ENCODE peak calls at places on chromosomes 11 and 22, in five cellular contexts. M is CD4-positive, alpha-beta memory T cell; Q is mammary epithelial cell; A is testis; D is heart left ventricle. Z is an unnamed sample.

GRCh38 chr11:17786824-17787525 is 52.4 kb downstream of the KCNC1 start:
- DNase-seq in M (no peak), Q (peak; percentile 85), A (no peak), D (no peak), Z (peak; percentile 70)

GRCh38 chr11:10581481-10582019 is 13.1 kb upstream of the LYVE1 start:
- DNase-seq in M (no peak), Q (peak; percentile 44), A (peak; percentile 28), D (peak; percentile 39), Z (peak; percentile 12)

GRCh38 chr11:23540101-23540561 is 679.9 kb upstream of the CCDC179 start:
- DNase-seq in M (no peak), Q (peak; percentile 32), A (peak; percentile 23), D (no peak), Z (peak; percentile 38)

GRCh38 chr11:111408789-111409727 is 30.0 kb upstream of the POU2AF1 start:
- DNase-seq in M (no peak), Q (peak; percentile 27), A (no peak), D (no peak), Z (peak; percentile 39)

GRCh38 chr22:43136255-43136654 is 6.9 kb downstream of the MCAT start:
- DNase-seq in M (peak; percentile 25), Q (no peak), A (peak; percentile 39), D (peak; percentile 40), Z (no peak)

GRCh38 chr11:7595016-7595869 is 78.1 kb downstream of the CYB5R2 start:
- DNase-seq in M (no peak), Q (no peak), A (no peak), D (no peak), Z (no peak)

GRCh38 chr11:134266841-134267251 is 9.3 kb upstream of the GLB1L3 start:
- DNase-seq in M (no peak), Q (peak; percentile 95), A (no peak), D (no peak), Z (no peak)

GRCh38 chr22:45638834-45639746 is 32.5 kb upstream of the ATXN10 start:
- DNase-seq in M (no peak), Q (peak; percentile 79), A (no peak), D (no peak), Z (peak; percentile 83)

GRCh38 chr11:77776455-77776854 is 44.1 kb downstream of the RSF1 start:
- DNase-seq in M (peak; percentile 31), Q (no peak), A (no peak), D (no peak), Z (no peak)

GRCh38 chr11:21225860-21226259 is 556.5 kb downstream of the NELL1 start:
- DNase-seq in M (no peak), Q (no peak), A (no peak), D (no peak), Z (no peak)

GRCh38 chr11:2097356-2097997 is 41.7 kb downstream of the IGF2 start:
- DNase-seq in M (no peak), Q (no peak), A (peak; percentile 81), D (peak; percentile 78), Z (no peak)

GRCh38 chr11:58561394-58562102 is 14.1 kb downstream of the LPXN start:
- DNase-seq in M (no peak), Q (no peak), A (no peak), D (no peak), Z (no peak)

DNA sequence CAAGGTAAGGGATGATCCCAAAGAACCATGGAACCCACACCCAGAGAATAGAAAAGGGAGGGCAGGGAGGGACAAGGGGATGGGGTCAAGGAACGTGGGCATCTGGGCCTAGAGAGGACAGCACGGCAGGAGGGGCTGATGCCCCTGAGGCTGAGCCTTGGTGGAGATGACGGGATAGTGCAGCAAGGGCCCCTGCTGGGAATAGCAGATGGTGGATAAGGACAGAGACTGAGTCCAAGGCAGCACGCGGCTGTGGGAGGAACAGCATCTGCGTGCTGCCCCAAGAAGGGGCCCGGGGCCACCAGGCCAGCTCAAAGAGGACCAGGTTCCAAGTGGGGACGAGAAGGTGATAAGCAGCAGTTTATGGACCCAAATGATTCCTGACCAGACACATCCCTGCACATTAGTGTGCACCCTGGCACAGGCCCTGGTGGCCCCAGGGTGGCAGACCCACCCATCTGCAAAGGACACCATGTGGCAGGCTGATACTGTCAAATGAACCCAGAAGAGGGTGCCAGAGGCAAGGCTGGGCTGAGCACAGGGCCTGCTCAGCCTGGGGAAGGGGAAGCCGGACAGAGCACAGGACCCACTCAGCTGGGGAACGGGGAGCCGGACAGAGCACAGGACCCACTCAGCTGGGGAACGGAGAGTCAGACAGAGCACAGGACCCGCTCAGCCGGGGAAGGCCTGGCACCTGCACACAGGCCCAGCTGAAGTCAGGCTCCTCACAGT is 12.8 kb upstream of the TESMIN start:
- DNase-seq in M (no peak), Q (no peak), A (no peak), D (no peak), Z (no peak)
- H3K36me3 ChIP-seq in M (peaks cover 39% of the 10 kb centered on the region), Q (peaks cover 2% of the 10 kb centered on the region), A (no peaks in the 10 kb centered on the region), D (no peaks in the 10 kb centered on the region), Z (peaks cover 35% of the 10 kb centered on the region)

DNA sequence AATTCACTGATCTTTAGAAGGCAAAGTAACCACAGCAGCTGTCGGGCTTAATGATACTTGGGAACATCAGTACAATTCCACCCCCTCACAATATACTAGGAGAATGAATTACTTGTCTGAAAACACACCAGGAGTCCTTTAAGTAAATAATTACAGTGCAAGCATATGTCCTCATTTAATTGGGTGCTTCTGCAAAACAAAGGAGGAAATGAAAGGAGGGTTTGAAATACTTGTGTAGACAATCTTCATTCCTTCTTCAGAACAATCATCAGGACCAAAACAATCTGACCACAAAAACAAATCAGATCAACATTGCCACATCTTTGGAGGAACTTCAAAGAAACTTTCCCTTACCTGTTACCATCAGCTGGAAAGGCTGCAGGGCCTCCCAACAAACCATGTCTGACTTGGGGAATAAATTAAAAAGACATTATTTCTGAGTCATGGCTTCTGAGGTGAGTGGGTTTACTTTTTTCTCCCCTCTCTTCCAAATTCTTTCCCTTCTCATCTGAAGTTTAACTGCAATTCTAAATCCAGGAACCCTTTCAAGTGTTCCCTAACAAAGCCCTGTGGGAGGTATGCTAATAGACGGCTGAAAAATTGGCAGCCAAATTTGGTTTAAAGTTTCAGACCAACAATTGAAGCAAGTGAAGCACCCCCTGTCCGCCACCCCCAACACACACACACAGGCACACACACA is 12.5 kb upstream of the CCDC117 start:
- DNase-seq in M (no peak), Q (peak; percentile 20), A (no peak), D (no peak), Z (no peak)
- H3K4me3 ChIP-seq in M (no peak overlapping the region), Q (no peak overlapping the region), A (no peak overlapping the region), D (no peak overlapping the region), Z (no peak overlapping the region)

DNA sequence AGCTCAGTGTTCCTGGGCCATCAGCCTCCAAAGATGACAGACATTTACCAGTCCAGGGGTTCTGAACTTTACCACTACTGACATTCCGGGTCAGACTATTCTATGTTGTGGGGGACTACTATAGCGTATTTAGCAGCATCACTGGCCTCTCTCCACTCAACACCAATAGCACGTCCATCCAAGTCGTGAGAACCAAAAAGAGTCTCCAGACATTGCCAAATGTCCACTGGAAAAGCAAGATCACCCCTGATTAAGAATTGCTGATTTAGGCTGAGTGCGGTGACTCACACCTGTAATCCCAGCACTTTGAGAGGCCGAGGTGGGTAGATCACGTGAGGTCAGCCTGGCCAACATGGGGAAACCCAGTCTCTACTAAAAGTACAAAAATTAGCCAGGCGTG is 5.3 kb downstream of the PES1 start:
- DNase-seq in M (no peak), Q (no peak), A (no peak), D (no peak), Z (no peak)
- H3K36me3 ChIP-seq in M (peaks cover 68% of the 10 kb centered on the region), Q (peaks cover 19% of the 10 kb centered on the region), A (no peaks in the 10 kb centered on the region), D (peaks cover 3% of the 10 kb centered on the region), Z (peaks cover 86% of the 10 kb centered on the region)

DNA sequence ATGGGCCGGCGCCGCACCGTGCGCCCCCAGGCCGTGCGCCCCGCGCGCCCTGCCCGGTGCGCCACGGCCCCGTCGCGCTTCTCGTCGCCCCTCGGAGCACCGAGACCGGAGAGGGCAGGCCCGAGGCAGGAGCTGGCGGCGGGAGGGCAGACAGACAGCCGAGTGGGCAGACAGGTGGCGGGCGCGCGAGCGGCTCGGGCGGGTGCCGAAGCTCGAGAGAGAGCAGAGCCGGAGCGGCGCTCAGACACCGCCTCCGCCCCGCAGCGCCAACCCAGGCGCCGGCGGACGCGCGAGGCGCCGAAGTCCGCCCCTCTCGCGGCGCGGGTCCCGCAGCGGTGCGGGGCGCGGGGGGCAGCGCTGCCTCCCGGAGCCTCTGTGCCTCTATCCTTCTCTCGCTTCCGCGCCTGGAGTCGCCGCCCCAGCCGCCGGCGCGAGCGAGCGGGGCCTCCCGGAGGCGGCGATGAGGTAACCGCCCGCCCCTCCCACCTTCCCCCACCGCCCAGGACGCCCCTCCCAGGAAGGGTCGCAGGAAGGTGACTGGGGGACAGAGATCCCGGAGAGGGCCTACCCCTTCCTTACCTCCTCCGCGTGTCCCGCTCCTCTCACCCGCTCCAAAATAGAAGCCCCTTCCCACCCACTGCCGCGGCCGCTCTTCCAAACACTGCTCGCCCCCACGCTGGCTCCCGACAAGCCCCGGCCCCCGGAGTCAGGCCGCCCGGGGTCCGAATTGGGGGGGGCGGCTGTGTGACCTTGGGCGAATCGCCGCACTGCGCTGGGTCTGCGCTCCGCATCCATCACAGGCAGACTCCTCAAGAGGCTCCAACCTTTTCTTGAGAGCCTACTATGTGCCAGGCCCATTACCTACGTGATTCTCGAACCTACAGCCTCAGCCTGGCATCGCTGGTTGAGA is at the start of gene RASL10A:
- DNase-seq in M (no peak), Q (peak; percentile 12), A (no peak), D (no peak), Z (no peak)
- H3K4me3 ChIP-seq in M (no peak within 1 kb of the TSS), Q (no peak within 1 kb of the TSS), A (peak within 1 kb of the TSS; percentile 24), D (peak within 1 kb of the TSS; percentile 46), Z (no peak within 1 kb of the TSS)